ENCODE peak calls at places on chromosome 22, in nine cellular contexts. M is cardiac fibroblast; A is fibroblast of the aortic adventitia; U is fibroblast of the conjunctiva; D is naive B cell; W is body of pancreas; V is activated T-helper 1 cell treated with anti-CD3 and anti-CD28 coated beads, Interleukin-12 subunit alpha, Interleukin-12 subunit beta, Interleukin-2, Interleukin-4 antibody, amounts not matched to agents 30 ng/mL and 10 ng/mL and 1 ng/mL, durations not matched to agents 14 hours and 24 hours and 36 hours; K is putamen; J is GM06990. G is an unnamed sample.
A peak's percentile ranks its signal among the peaks of the same experiment; 100 is the strongest.

GRCh38 chr22:45997077-45997774 is 20.3 kb upstream of the WNT7B start:
- DNase-seq in M (peak; percentile 99), A (peak; percentile 97), U (peak; percentile 93), D (no peak), W (peak; percentile 80), V (no peak), K (peak; percentile 88), J (peak; percentile 69), G (peak; percentile 75)

GRCh38 chr22:37457093-37457893 is 28.9 kb downstream of the MFNG start:
- DNase-seq in M (peak; percentile 67), A (peak; percentile 62), U (peak; percentile 23), D (peak; percentile 76), W (peak; percentile 88), V (peak; percentile 75), K (peak; percentile 23), J (peak; percentile 46), G (peak; percentile 86)

GRCh38 chr22:44930016-44930710 is 79.6 kb downstream of the PHF21B start:
- DNase-seq in M (no peak), A (no peak), U (no peak), D (no peak), W (no peak), V (no peak), K (no peak), J (no peak), G (no peak)

GRCh38 chr22:29994027-29994715 is 86.1 kb upstream of the HORMAD2 start:
- DNase-seq in M (peak; percentile 22), A (peak; percentile 47), U (peak; percentile 14), D (no peak), W (no peak), V (no peak), K (no peak), J (no peak), G (no peak)

GRCh38 chr22:44587004-44587793 is 89.2 kb upstream of the RTL6 start:
- DNase-seq in M (peak; percentile 27), A (peak; percentile 33), U (no peak), D (no peak), W (peak; percentile 44), V (no peak), K (no peak), J (no peak), G (no peak)

GRCh38 chr22:31943976-31944699 is at the start of gene YWHAH:
- DNase-seq in M (peak; percentile 96), A (peak; percentile 91), U (peak; percentile 90), D (peak; percentile 88), W (peak; percentile 98), V (peak; percentile 87), K (peak; percentile 96), J (peak; percentile 94), G (peak; percentile 96)

GRCh38 chr22:33921576-33922181 is 1.4 kb upstream of the LARGE1 start:
- DNase-seq in M (peak; percentile 67), A (peak; percentile 59), U (no peak), D (peak; percentile 34), W (peak; percentile 56), V (no peak), K (peak; percentile 52), J (peak; percentile 78), G (peak; percentile 72)

GRCh38 chr22:37343343-37343742 is 61.0 kb downstream of the CYTH4 start:
- DNase-seq in M (no peak), A (no peak), U (no peak), D (no peak), W (no peak), V (no peak), K (no peak), J (no peak), G (no peak)

GRCh38 chr22:29380032-29380781 is 8.2 kb downstream of the AP1B1 start:
- DNase-seq in M (peak; percentile 27), A (peak; percentile 51), U (no peak), D (no peak), W (no peak), V (no peak), K (no peak), J (no peak), G (no peak)

GRCh38 chr22:34886812-34887211 is 179.1 kb upstream of the ISX start:
- DNase-seq in M (no peak), A (no peak), U (no peak), D (no peak), W (no peak), V (no peak), K (no peak), J (no peak), G (no peak)

GRCh38 chr22:43540570-43540969 is 128.8 kb downstream of the MPPED1 start:
- DNase-seq in M (no peak), A (no peak), U (no peak), D (no peak), W (no peak), V (no peak), K (no peak), J (no peak), G (no peak)

GRCh38 chr22:47550524-47551437 is 788.3 kb downstream of the TBC1D22A start:
- DNase-seq in M (no peak), A (no peak), U (no peak), D (no peak), W (no peak), V (no peak), K (no peak), J (no peak), G (no peak)

GRCh38 chr22:19448076-19448607 is 631 bp upstream of the C22orf39 start:
- DNase-seq in M (peak; percentile 77), A (peak; percentile 65), U (peak; percentile 62), D (peak; percentile 79), W (peak; percentile 57), V (no peak), K (peak; percentile 42), J (no peak), G (peak; percentile 52)

GRCh38 chr22:37019309-37020191 is at the start of the genes MPST and TST:
- DNase-seq in M (peak; percentile 77), A (peak; percentile 55), U (no peak), D (peak; percentile 33), W (peak; percentile 87), V (peak; percentile 53), K (peak; percentile 78), J (peak; percentile 77), G (peak; percentile 80)

GRCh38 chr22:46742576-46743221 is 4.6 kb upstream of the CERK start:
- DNase-seq in M (no peak), A (no peak), U (no peak), D (no peak), W (no peak), V (no peak), K (no peak), J (no peak), G (peak; percentile 82)

G was measured in colonic mucosa.